ENCODE peak calls at places on chromosome 6, in seven cellular contexts. One of them, this sample, is unnamed.

GRCh38 chr6:149266659-149267058 is 50.9 kb upstream of the TAB2 start:
- DNase-seq in mesendoderm: no peak
- DNase-seq in mesenchymal stem cell: no peak
- DNase-seq in IMR-90: no peak
- DNase-seq in H1: no peak
- DNase-seq in trophoblast cell: no peak
- DNase-seq in H9: no peak
- DNase-seq in this sample: no peak

GRCh38 chr6:35328108-35328723 is 14.1 kb upstream of the PPARD start:
- DNase-seq in mesendoderm: no peak
- DNase-seq in mesenchymal stem cell: no peak
- DNase-seq in IMR-90: no peak
- DNase-seq in H1: no peak
- DNase-seq in trophoblast cell: peak
- DNase-seq in H9: peak
- DNase-seq in this sample: no peak

GRCh38 chr6:143336446-143337152 is 113.9 kb downstream of the ADAT2 start:
- DNase-seq in mesendoderm: peak
- DNase-seq in mesenchymal stem cell: peak
- DNase-seq in IMR-90: peak
- DNase-seq in H1: no peak
- DNase-seq in trophoblast cell: no peak
- DNase-seq in H9: peak
- DNase-seq in this sample: no peak

GRCh38 chr6:6686748-6687601 is 98.5 kb downstream of the LY86 start:
- DNase-seq in mesendoderm: peak
- DNase-seq in mesenchymal stem cell: peak
- DNase-seq in IMR-90: no peak
- DNase-seq in H1: peak
- DNase-seq in trophoblast cell: peak
- DNase-seq in H9: peak
- DNase-seq in this sample: peak

GRCh38 chr6:31402324-31403282 is 792 bp upstream of the MICA start:
- DNase-seq in mesendoderm: peak
- DNase-seq in mesenchymal stem cell: peak
- DNase-seq in IMR-90: no peak
- DNase-seq in H1: no peak
- DNase-seq in trophoblast cell: no peak
- DNase-seq in H9: no peak
- DNase-seq in this sample: no peak

GRCh38 chr6:39952170-39952569 is 17.9 kb upstream of the MOCS1 start:
- DNase-seq in mesendoderm: no peak
- DNase-seq in mesenchymal stem cell: no peak
- DNase-seq in IMR-90: peak
- DNase-seq in H1: no peak
- DNase-seq in trophoblast cell: no peak
- DNase-seq in H9: no peak
- DNase-seq in this sample: no peak

GRCh38 chr6:39289490-39289889 is 24.7 kb downstream of the KCNK17 start:
- DNase-seq in mesendoderm: no peak
- DNase-seq in mesenchymal stem cell: no peak
- DNase-seq in IMR-90: no peak
- DNase-seq in H1: no peak
- DNase-seq in trophoblast cell: no peak
- DNase-seq in H9: no peak
- DNase-seq in this sample: no peak

GRCh38 chr6:157677235-157677634 is 145.8 kb upstream of the SNX9 start:
- DNase-seq in mesendoderm: no peak
- DNase-seq in mesenchymal stem cell: no peak
- DNase-seq in IMR-90: no peak
- DNase-seq in H1: no peak
- DNase-seq in trophoblast cell: no peak
- DNase-seq in H9: no peak
- DNase-seq in this sample: no peak

GRCh38 chr6:45703041-45703739 is 312.5 kb downstream of the CLIC5 start:
- DNase-seq in mesendoderm: no peak
- DNase-seq in mesenchymal stem cell: peak
- DNase-seq in IMR-90: peak
- DNase-seq in H1: no peak
- DNase-seq in trophoblast cell: no peak
- DNase-seq in H9: no peak
- DNase-seq in this sample: no peak

GRCh38 chr6:32046450-32047083 is 8.4 kb downstream of the CYP21A2 start:
- DNase-seq in mesendoderm: peak
- DNase-seq in mesenchymal stem cell: peak
- DNase-seq in IMR-90: no peak
- DNase-seq in H1: peak
- DNase-seq in trophoblast cell: no peak
- DNase-seq in H9: peak
- DNase-seq in this sample: peak

GRCh38 chr6:156617376-156617775 is 159.8 kb upstream of the ARID1B start:
- DNase-seq in mesendoderm: no peak
- DNase-seq in mesenchymal stem cell: no peak
- DNase-seq in IMR-90: no peak
- DNase-seq in H1: no peak
- DNase-seq in trophoblast cell: peak
- DNase-seq in H9: no peak
- DNase-seq in this sample: no peak

GRCh38 chr6:99236010-99236409 is 113.5 kb downstream of the FAXC start:
- DNase-seq in mesendoderm: no peak
- DNase-seq in mesenchymal stem cell: no peak
- DNase-seq in IMR-90: no peak
- DNase-seq in H1: no peak
- DNase-seq in trophoblast cell: no peak
- DNase-seq in H9: no peak
- DNase-seq in this sample: no peak

GRCh38 chr6:103797738-103798137 is 1062.0 kb downstream of the HACE1 start:
- DNase-seq in mesendoderm: peak
- DNase-seq in mesenchymal stem cell: peak
- DNase-seq in IMR-90: no peak
- DNase-seq in H1: no peak
- DNase-seq in trophoblast cell: no peak
- DNase-seq in H9: no peak
- DNase-seq in this sample: no peak

DNA sequence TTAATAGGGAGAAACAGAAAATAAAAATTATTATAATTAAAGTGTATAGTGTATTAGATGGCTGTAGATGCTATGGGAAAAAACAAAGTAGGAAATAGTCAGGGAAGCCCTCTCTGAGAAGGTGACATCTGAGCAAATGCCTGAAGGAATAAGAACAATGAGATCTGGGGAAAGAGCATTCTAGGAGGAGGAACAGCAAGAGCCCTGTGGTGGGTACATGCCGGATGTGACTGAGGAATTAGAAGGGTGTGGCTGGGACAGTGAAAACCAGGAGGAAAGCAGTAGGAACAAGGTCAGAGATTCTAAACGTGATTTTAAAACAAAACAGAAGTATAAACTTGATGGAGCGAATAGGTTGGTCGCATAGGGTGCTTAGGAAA is 96.9 kb upstream of the MRPS10 start:
- DNase-seq in mesendoderm: peak
- DNase-seq in mesenchymal stem cell: no peak
- DNase-seq in IMR-90: no peak
- DNase-seq in H1: no peak
- DNase-seq in trophoblast cell: no peak
- DNase-seq in H9: no peak
- DNase-seq in this sample: no peak
- H2BK120ac ChIP-seq in mesendoderm: no peak
- H2BK120ac ChIP-seq in mesenchymal stem cell: peak
- H2BK120ac ChIP-seq in IMR-90: peak
- H2BK120ac ChIP-seq in H1: no peak
- H2BK120ac ChIP-seq in trophoblast cell: no peak
- H2BK120ac ChIP-seq in H9: no peak
- H2BK120ac ChIP-seq in this sample: no peak

GRCh38 chr6:163741743-163742363 is 327.3 kb downstream of the QKI start:
- DNase-seq in mesendoderm: no peak
- DNase-seq in mesenchymal stem cell: no peak
- DNase-seq in IMR-90: no peak
- DNase-seq in H1: no peak
- DNase-seq in trophoblast cell: no peak
- DNase-seq in H9: no peak
- DNase-seq in this sample: no peak
- H4K8ac ChIP-seq in mesendoderm: no peak
- H4K8ac ChIP-seq in mesenchymal stem cell: no peak
- H4K8ac ChIP-seq in IMR-90: no peak
- H4K8ac ChIP-seq in H1: no peak
- H4K8ac ChIP-seq in trophoblast cell: no peak
- H4K8ac ChIP-seq in H9: no peak
- H4K8ac ChIP-seq in this sample: peak

GRCh38 chr6:28001751-28002150 is 44.7 kb downstream of the OR2B6 start:
- DNase-seq in mesendoderm: no peak
- DNase-seq in mesenchymal stem cell: no peak
- DNase-seq in IMR-90: no peak
- DNase-seq in H1: no peak
- DNase-seq in trophoblast cell: peak
- DNase-seq in H9: no peak
- DNase-seq in this sample: no peak

GRCh38 chr6:28002181-28002580 is 45.1 kb downstream of the OR2B6 start:
- DNase-seq in mesendoderm: no peak
- DNase-seq in mesenchymal stem cell: no peak
- DNase-seq in IMR-90: no peak
- DNase-seq in H1: no peak
- DNase-seq in trophoblast cell: no peak
- DNase-seq in H9: no peak
- DNase-seq in this sample: no peak

GRCh38 chr6:28003059-28003458 is 46.0 kb downstream of the OR2B6 start:
- DNase-seq in mesendoderm: no peak
- DNase-seq in mesenchymal stem cell: no peak
- DNase-seq in IMR-90: no peak
- DNase-seq in H1: no peak
- DNase-seq in trophoblast cell: no peak
- DNase-seq in H9: no peak
- DNase-seq in this sample: no peak

GRCh38 chr6:28000351-28001045 is 43.5 kb downstream of the OR2B6 start:
- DNase-seq in mesendoderm: no peak
- DNase-seq in mesenchymal stem cell: no peak
- DNase-seq in IMR-90: no peak
- DNase-seq in H1: no peak
- DNase-seq in trophoblast cell: no peak
- DNase-seq in H9: no peak
- DNase-seq in this sample: no peak

GRCh38 chr6:28001351-28001750 is 44.3 kb downstream of the OR2B6 start:
- DNase-seq in mesendoderm: no peak
- DNase-seq in mesenchymal stem cell: no peak
- DNase-seq in IMR-90: no peak
- DNase-seq in H1: no peak
- DNase-seq in trophoblast cell: peak
- DNase-seq in H9: no peak
- DNase-seq in this sample: no peak
- H3K18ac ChIP-seq in mesendoderm: no peak
- H3K18ac ChIP-seq in mesenchymal stem cell: no peak
- H3K18ac ChIP-seq in IMR-90: no peak
- H3K18ac ChIP-seq in H1: no peak
- H3K18ac ChIP-seq in trophoblast cell: no peak
- H3K18ac ChIP-seq in H9: no peak
- H3K18ac ChIP-seq in this sample: no peak

GRCh38 chr6:163564536-163564935 is 150.0 kb downstream of the QKI start:
- DNase-seq in mesendoderm: no peak
- DNase-seq in mesenchymal stem cell: no peak
- DNase-seq in IMR-90: no peak
- DNase-seq in H1: no peak
- DNase-seq in trophoblast cell: no peak
- DNase-seq in H9: no peak
- DNase-seq in this sample: no peak
- H2BK120ac ChIP-seq in mesendoderm: no peak
- H2BK120ac ChIP-seq in mesenchymal stem cell: no peak
- H2BK120ac ChIP-seq in IMR-90: no peak
- H2BK120ac ChIP-seq in H1: no peak
- H2BK120ac ChIP-seq in trophoblast cell: no peak
- H2BK120ac ChIP-seq in H9: no peak
- H2BK120ac ChIP-seq in this sample: no peak

GRCh38 chr6:54377776-54378175 is 69.5 kb downstream of the TINAG start:
- DNase-seq in mesendoderm: no peak
- DNase-seq in mesenchymal stem cell: no peak
- DNase-seq in IMR-90: peak
- DNase-seq in H1: no peak
- DNase-seq in trophoblast cell: no peak
- DNase-seq in H9: no peak
- DNase-seq in this sample: no peak
- H4K8ac ChIP-seq in mesendoderm: no peak
- H4K8ac ChIP-seq in mesenchymal stem cell: no peak
- H4K8ac ChIP-seq in IMR-90: no peak
- H4K8ac ChIP-seq in H1: no peak
- H4K8ac ChIP-seq in trophoblast cell: no peak
- H4K8ac ChIP-seq in H9: no peak
- H4K8ac ChIP-seq in this sample: no peak

GRCh38 chr6:29674008-29674407 is 6.9 kb downstream of the ZFP57 start:
- DNase-seq in mesendoderm: no peak
- DNase-seq in mesenchymal stem cell: no peak
- DNase-seq in IMR-90: no peak
- DNase-seq in H1: no peak
- DNase-seq in trophoblast cell: no peak
- DNase-seq in H9: no peak
- DNase-seq in this sample: no peak
- H3K18ac ChIP-seq in mesendoderm: no peak
- H3K18ac ChIP-seq in mesenchymal stem cell: no peak
- H3K18ac ChIP-seq in IMR-90: no peak
- H3K18ac ChIP-seq in H1: no peak
- H3K18ac ChIP-seq in trophoblast cell: no peak
- H3K18ac ChIP-seq in H9: no peak
- H3K18ac ChIP-seq in this sample: no peak

GRCh38 chr6:162485464-162485863 is 242.1 kb downstream of the PRKN start:
- DNase-seq in mesendoderm: no peak
- DNase-seq in mesenchymal stem cell: no peak
- DNase-seq in IMR-90: no peak
- DNase-seq in H1: no peak
- DNase-seq in trophoblast cell: no peak
- DNase-seq in H9: no peak
- DNase-seq in this sample: no peak

GRCh38 chr6:162491637-162492036 is 235.9 kb downstream of the PRKN start:
- DNase-seq in mesendoderm: no peak
- DNase-seq in mesenchymal stem cell: no peak
- DNase-seq in IMR-90: no peak
- DNase-seq in H1: no peak
- DNase-seq in trophoblast cell: no peak
- DNase-seq in H9: no peak
- DNase-seq in this sample: no peak

GRCh38 chr6:162488444-162488843 is 239.1 kb downstream of the PRKN start:
- DNase-seq in mesendoderm: no peak
- DNase-seq in mesenchymal stem cell: no peak
- DNase-seq in IMR-90: no peak
- DNase-seq in H1: no peak
- DNase-seq in trophoblast cell: no peak
- DNase-seq in H9: no peak
- DNase-seq in this sample: no peak

GRCh38 chr6:162493917-162494316 is 233.6 kb downstream of the PRKN start:
- DNase-seq in mesendoderm: peak
- DNase-seq in mesenchymal stem cell: no peak
- DNase-seq in IMR-90: no peak
- DNase-seq in H1: no peak
- DNase-seq in trophoblast cell: no peak
- DNase-seq in H9: no peak
- DNase-seq in this sample: no peak

DNA sequence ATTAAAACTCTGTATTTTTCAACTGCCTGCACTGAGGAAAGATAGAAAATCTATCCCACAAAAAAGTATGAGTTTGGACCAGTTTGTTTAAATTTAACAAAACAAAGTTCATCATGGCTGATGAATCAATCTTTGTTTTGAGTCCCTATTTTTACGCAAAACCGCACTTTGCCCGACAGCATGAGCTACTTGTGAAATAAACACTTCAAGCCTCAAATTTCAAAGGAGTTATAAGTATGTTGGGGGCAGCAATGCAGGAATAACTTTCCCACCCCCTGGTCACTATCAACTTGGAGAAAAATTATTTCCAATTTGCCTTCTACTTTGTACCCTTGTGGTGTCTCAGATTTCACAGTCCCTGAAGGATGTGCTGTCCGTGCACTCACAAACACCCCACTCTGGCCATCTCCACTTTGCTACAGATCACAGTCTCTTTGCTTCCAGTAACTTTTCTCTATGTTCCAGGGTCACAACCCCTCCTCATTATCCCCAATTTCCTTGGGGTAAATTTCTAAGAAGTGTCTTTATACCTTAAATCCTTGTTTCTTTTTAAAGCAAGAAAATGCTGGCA is 238.1 kb downstream of the PRKN start:
- DNase-seq in mesendoderm: no peak
- DNase-seq in mesenchymal stem cell: no peak
- DNase-seq in IMR-90: no peak
- DNase-seq in H1: no peak
- DNase-seq in trophoblast cell: no peak
- DNase-seq in H9: no peak
- DNase-seq in this sample: no peak
- H2BK120ac ChIP-seq in mesendoderm: no peak
- H2BK120ac ChIP-seq in mesenchymal stem cell: no peak
- H2BK120ac ChIP-seq in IMR-90: no peak
- H2BK120ac ChIP-seq in H1: no peak
- H2BK120ac ChIP-seq in trophoblast cell: no peak
- H2BK120ac ChIP-seq in H9: no peak
- H2BK120ac ChIP-seq in this sample: no peak

This sample was measured in neuronal stem cell.